ENCODE peak calls at places on chromosomes 2 and 18, in four cellular contexts. W is Peyer's patch, L is PC-3, H is pancreas. X is an unnamed sample. For H3K27me3, the result is how much of the 10 kb centered on the place peaks cover.

GRCh38 chr2:240874715-240875227 is 6.1 kb downstream of the AGXT start:
- DNase-seq in L (no peak), W (no peak), H (no peak), X (peak)

GRCh38 chr2:97857553-97857952 is 138.2 kb downstream of the TMEM131 start:
- DNase-seq in L (no peak), W (no peak), H (no peak), X (no peak)

GRCh38 chr2:199309973-199310372 is 147.8 kb downstream of the SATB2 start:
- DNase-seq in W (no peak), H (no peak), L (no peak), X (no peak)

GRCh38 chr18:36015629-36016028 is 43.1 kb downstream of the RMP24 start:
- DNase-seq in L (no peak), H (no peak), W (no peak), X (no peak)

GRCh38 chr2:1730047-1730937 is 14.0 kb downstream of the PXDN start:
- DNase-seq in H (no peak), L (peak), W (peak), X (no peak)

GRCh38 chr18:2587788-2588187 is 16.4 kb downstream of the NDC80 start:
- DNase-seq in H (no peak), L (no peak), W (no peak), X (no peak)

GRCh38 chr18:68083131-68083530 is 566.6 kb upstream of the DSEL start:
- DNase-seq in H (no peak), L (no peak), W (no peak), X (no peak)

GRCh38 chr2:15238028-15238427 is 323.1 kb downstream of the NBAS start:
- DNase-seq in L (no peak), W (no peak), H (no peak), X (no peak)

GRCh38 chr2:176193048-176193447 is 4.6 kb downstream of the HOXD1 start:
- DNase-seq in L (no peak), W (no peak), H (no peak), X (no peak)

GRCh38 chr2:142966281-142966680 is 88.8 kb downstream of the KYNU start:
- DNase-seq in H (no peak), W (no peak), L (no peak), X (no peak)

GRCh38 chr18:54717673-54718435 is 110.4 kb upstream of the RAB27B start:
- DNase-seq in L (no peak), W (peak), H (no peak), X (peak)

GRCh38 chr2:241412144-241412543 is 56.1 kb downstream of the FARP2 start:
- DNase-seq in H (no peak), W (no peak), L (peak), X (no peak)

GRCh38 chr2:204753841-204754240 is 208.6 kb downstream of the PARD3B start:
- DNase-seq in L (no peak), W (no peak), H (no peak), X (no peak)

GRCh38 chr2:106038598-106039375 is 155.3 kb downstream of the UXS1 start:
- DNase-seq in H (no peak), L (peak), W (no peak), X (no peak)

GRCh38 chr2:227472265-227473018 is 486 bp downstream of the AGFG1 start:
- DNase-seq in H (no peak), W (peak), L (peak), X (peak)

DNA sequence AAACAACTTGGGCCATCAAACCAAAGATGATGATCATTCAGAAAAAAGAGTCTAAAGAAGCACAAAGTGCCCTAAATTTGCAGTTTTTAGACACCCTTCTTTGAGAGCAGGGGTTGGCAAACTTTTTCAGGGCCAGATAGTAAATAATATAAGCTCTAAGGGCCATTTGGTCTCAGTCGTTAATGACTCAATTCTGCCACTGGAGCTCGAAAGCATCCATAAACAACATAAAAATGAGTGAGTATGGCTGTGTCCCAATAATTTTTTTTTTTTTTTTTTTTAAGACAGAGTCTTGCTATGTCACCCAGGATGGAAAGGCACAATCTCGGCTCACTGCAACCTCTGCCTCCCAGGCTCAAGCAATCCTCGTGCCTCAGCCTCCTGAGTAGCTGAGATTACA is 152.3 kb downstream of the DTNB start:
- DNase-seq in W (no peak), H (no peak), L (no peak), X (no peak)
- H3K27me3 ChIP-seq in W (under half), H (under half), L (under half), X (under half)

GRCh38 chr2:123500988-123501387 is 524.1 kb upstream of the CNTNAP5 start:
- DNase-seq in L (no peak), H (no peak), W (no peak), X (no peak)

GRCh38 chr2:123500346-123500745 is 524.7 kb upstream of the CNTNAP5 start:
- DNase-seq in L (peak), W (no peak), H (no peak), X (no peak)

GRCh38 chr2:123502926-123503325 is 522.2 kb upstream of the CNTNAP5 start:
- DNase-seq in H (no peak), L (peak), W (no peak), X (no peak)
- H3K27me3 ChIP-seq in H (under half), L (under half), W (under half), X (under half)

GRCh38 chr2:73282924-73283544 is 1.2 kb downstream of the FBXO41 start:
- DNase-seq in L (no peak), W (no peak), H (no peak), X (no peak)

GRCh38 chr2:73286134-73286533 is 1.9 kb upstream of the FBXO41 start:
- DNase-seq in H (no peak), W (no peak), L (no peak), X (no peak)

GRCh38 chr2:73284296-73285161 is at the start of gene FBXO41:
- DNase-seq in L (peak), H (no peak), W (peak), X (peak)

GRCh38 chr2:73283545-73284295 is 558 bp downstream of the FBXO41 start:
- DNase-seq in W (peak), L (no peak), H (no peak), X (no peak)

GRCh38 chr2:73285162-73285739 is 973 bp upstream of the FBXO41 start:
- DNase-seq in L (no peak), W (peak), H (no peak), X (no peak)
- H3K27me3 ChIP-seq in L (under half), W (under half), H (under half), X (under half)

DNA sequence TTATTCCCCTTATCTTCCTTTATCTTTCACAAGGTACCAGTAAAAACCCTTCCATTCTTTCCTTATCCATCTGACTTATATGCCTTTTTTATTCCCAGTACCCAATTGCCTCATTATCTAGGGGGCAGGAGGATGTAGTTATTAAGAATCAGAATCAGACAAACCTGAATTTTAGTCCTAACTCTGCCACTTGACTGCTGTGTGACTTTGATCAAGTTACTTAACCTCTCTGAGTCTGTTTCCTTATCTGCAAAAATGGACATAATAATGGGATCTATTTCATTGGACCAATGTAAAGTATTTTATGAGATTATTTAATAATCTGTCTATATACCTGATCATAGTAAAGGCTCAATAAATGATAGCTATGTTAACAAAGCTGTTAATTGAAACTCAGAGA is 59.6 kb upstream of the SIX3 start:
- DNase-seq in W (no peak), H (no peak), L (no peak), X (no peak)
- H3K27me3 ChIP-seq in W (under half), H (under half), L (half or more), X (under half)

GRCh38 chr2:88854528-88854927 is 163.1 kb downstream of the RPIA start:
- DNase-seq in L (no peak), H (no peak), W (no peak), X (no peak)

GRCh38 chr2:88857951-88858406 is 166.5 kb downstream of the RPIA start:
- DNase-seq in W (peak), H (no peak), L (no peak), X (no peak)

GRCh38 chr2:88857274-88857741 is 165.8 kb downstream of the RPIA start:
- DNase-seq in W (peak), H (no peak), L (no peak), X (no peak)

GRCh38 chr2:88855620-88856408 is 164.3 kb downstream of the RPIA start:
- DNase-seq in W (peak), H (no peak), L (no peak), X (no peak)

GRCh38 chr2:88856409-88857135 is 165.1 kb downstream of the RPIA start:
- DNase-seq in L (no peak), H (no peak), W (no peak), X (no peak)
- H3K27me3 ChIP-seq in L (half or more), H (under half), W (under half), X (under half)

GRCh38 chr2:99757715-99758114 is 267.9 kb upstream of the REV1 start:
- DNase-seq in H (no peak), W (no peak), L (no peak), X (no peak)

GRCh38 chr2:99756059-99756458 is 266.2 kb upstream of the REV1 start:
- DNase-seq in W (no peak), L (no peak), H (no peak), X (no peak)

GRCh38 chr2:99748344-99748743 is 258.5 kb upstream of the REV1 start:
- DNase-seq in H (no peak), L (peak), W (no peak), X (no peak)

GRCh38 chr2:99753505-99753904 is 263.7 kb upstream of the REV1 start:
- DNase-seq in L (no peak), W (no peak), H (no peak), X (no peak)

DNA sequence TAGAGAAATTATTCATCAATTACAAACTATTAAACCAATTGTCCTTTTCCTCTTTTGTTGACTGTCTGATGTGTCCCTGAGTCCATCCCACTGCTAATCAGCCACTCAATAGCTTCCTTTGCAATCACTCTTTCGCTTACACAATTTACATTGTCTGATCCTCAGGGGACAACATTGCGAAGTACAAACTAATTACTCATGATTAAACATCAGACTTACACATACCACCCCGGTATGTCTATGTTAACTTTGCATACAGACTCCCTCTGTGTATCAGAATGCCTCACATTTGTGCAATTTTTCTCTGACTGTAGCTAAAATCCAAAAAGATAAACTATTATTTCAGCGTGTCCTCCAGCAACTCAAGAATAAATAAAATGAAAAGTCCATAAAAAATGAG is 264.4 kb upstream of the REV1 start:
- DNase-seq in H (no peak), L (peak), W (no peak), X (no peak)
- H3K27me3 ChIP-seq in H (under half), L (under half), W (under half), X (under half)

GRCh38 chr18:23838233-23838632 is 149.0 kb downstream of the LAMA3 start:
- DNase-seq in H (no peak), L (no peak), W (no peak), X (no peak)

GRCh38 chr18:23835076-23835475 is 145.8 kb downstream of the LAMA3 start:
- DNase-seq in L (no peak), H (no peak), W (no peak), X (no peak)

GRCh38 chr18:23837591-23837990 is 148.3 kb downstream of the LAMA3 start:
- DNase-seq in L (no peak), W (no peak), H (no peak), X (no peak)

GRCh38 chr18:23835506-23835905 is 146.3 kb downstream of the LAMA3 start:
- DNase-seq in L (no peak), W (no peak), H (no peak), X (no peak)

GRCh38 chr18:23833714-23834113 is 144.5 kb downstream of the LAMA3 start:
- DNase-seq in H (no peak), W (no peak), L (no peak), X (no peak)
- H3K27me3 ChIP-seq in H (under half), W (under half), L (under half), X (under half)